ENCODE peak calls at places on chromosomes 5 and 9, in five cellular contexts. One of them, this sample, is unnamed.

GRCh38 chr5:1736889-1737711 is 62.5 kb downstream of the MRPL36 start:
- DNase-seq in NCI-H510A treated with DMSO at 0.1 percent for 48 hours: no peak
- DNase-seq in stimulated activated CD4-positive, alpha-beta T cell treated with anti-CD3 and anti-CD28 coated beads, Interleukin-2, amount 100 ng/mL, for 48 hours: no peak
- DNase-seq in A549: no peak
- DNase-seq in adrenal gland: no peak
- DNase-seq in this sample: no peak

GRCh38 chr5:181160144-181160754 is 12.9 kb downstream of the OR2V2 start:
- DNase-seq in A549: peak
- DNase-seq in adrenal gland: no peak
- DNase-seq in stimulated activated CD4-positive, alpha-beta T cell treated with anti-CD3 and anti-CD28 coated beads, Interleukin-2, amount 100 ng/mL, for 48 hours: peak
- DNase-seq in NCI-H510A treated with DMSO at 0.1 percent for 48 hours: no peak
- DNase-seq in this sample: peak

GRCh38 chr5:138726848-138727247 is 26.4 kb upstream of the CTNNA1 start:
- DNase-seq in A549: no peak
- DNase-seq in stimulated activated CD4-positive, alpha-beta T cell treated with anti-CD3 and anti-CD28 coated beads, Interleukin-2, amount 100 ng/mL, for 48 hours: no peak
- DNase-seq in NCI-H510A treated with DMSO at 0.1 percent for 48 hours: no peak
- DNase-seq in adrenal gland: no peak
- DNase-seq in this sample: no peak

GRCh38 chr9:97479496-97480159 is 21.8 kb upstream of the TMOD1 start:
- DNase-seq in NCI-H510A treated with DMSO at 0.1 percent for 48 hours: no peak
- DNase-seq in adrenal gland: no peak
- DNase-seq in stimulated activated CD4-positive, alpha-beta T cell treated with anti-CD3 and anti-CD28 coated beads, Interleukin-2, amount 100 ng/mL, for 48 hours: no peak
- DNase-seq in A549: no peak
- DNase-seq in this sample: no peak

GRCh38 chr5:164934561-164934960 is 1429.1 kb downstream of the MAT2B start:
- DNase-seq in NCI-H510A treated with DMSO at 0.1 percent for 48 hours: no peak
- DNase-seq in stimulated activated CD4-positive, alpha-beta T cell treated with anti-CD3 and anti-CD28 coated beads, Interleukin-2, amount 100 ng/mL, for 48 hours: no peak
- DNase-seq in A549: no peak
- DNase-seq in adrenal gland: no peak
- DNase-seq in this sample: no peak

GRCh38 chr5:89204766-89205165 is 321.8 kb upstream of the MEF2C start:
- DNase-seq in stimulated activated CD4-positive, alpha-beta T cell treated with anti-CD3 and anti-CD28 coated beads, Interleukin-2, amount 100 ng/mL, for 48 hours: no peak
- DNase-seq in A549: no peak
- DNase-seq in NCI-H510A treated with DMSO at 0.1 percent for 48 hours: no peak
- DNase-seq in adrenal gland: no peak
- DNase-seq in this sample: no peak

GRCh38 chr9:70553718-70554673 is 139.5 kb upstream of the KLF9 start:
- DNase-seq in NCI-H510A treated with DMSO at 0.1 percent for 48 hours: no peak
- DNase-seq in adrenal gland: no peak
- DNase-seq in stimulated activated CD4-positive, alpha-beta T cell treated with anti-CD3 and anti-CD28 coated beads, Interleukin-2, amount 100 ng/mL, for 48 hours: no peak
- DNase-seq in A549: no peak
- DNase-seq in this sample: no peak

GRCh38 chr9:129333613-129333960 is 155.5 kb upstream of the IER5L start:
- DNase-seq in adrenal gland: no peak
- DNase-seq in stimulated activated CD4-positive, alpha-beta T cell treated with anti-CD3 and anti-CD28 coated beads, Interleukin-2, amount 100 ng/mL, for 48 hours: no peak
- DNase-seq in A549: peak
- DNase-seq in NCI-H510A treated with DMSO at 0.1 percent for 48 hours: peak
- DNase-seq in this sample: no peak

GRCh38 chr5:109316631-109317030 is 93.1 kb downstream of the PJA2 start:
- DNase-seq in stimulated activated CD4-positive, alpha-beta T cell treated with anti-CD3 and anti-CD28 coated beads, Interleukin-2, amount 100 ng/mL, for 48 hours: no peak
- DNase-seq in adrenal gland: no peak
- DNase-seq in NCI-H510A treated with DMSO at 0.1 percent for 48 hours: no peak
- DNase-seq in A549: no peak
- DNase-seq in this sample: no peak

GRCh38 chr9:72351538-72352453 is 13.2 kb downstream of the ZFAND5 start:
- DNase-seq in stimulated activated CD4-positive, alpha-beta T cell treated with anti-CD3 and anti-CD28 coated beads, Interleukin-2, amount 100 ng/mL, for 48 hours: no peak
- DNase-seq in NCI-H510A treated with DMSO at 0.1 percent for 48 hours: no peak
- DNase-seq in adrenal gland: no peak
- DNase-seq in A549: no peak
- DNase-seq in this sample: peak

GRCh38 chr9:82147798-82148440 is 159.3 kb downstream of the SPATA31D1 start:
- DNase-seq in adrenal gland: no peak
- DNase-seq in stimulated activated CD4-positive, alpha-beta T cell treated with anti-CD3 and anti-CD28 coated beads, Interleukin-2, amount 100 ng/mL, for 48 hours: no peak
- DNase-seq in NCI-H510A treated with DMSO at 0.1 percent for 48 hours: no peak
- DNase-seq in A549: no peak
- DNase-seq in this sample: no peak

GRCh38 chr5:34891981-34892380 is 23.3 kb downstream of the RAD1 start:
- DNase-seq in NCI-H510A treated with DMSO at 0.1 percent for 48 hours: no peak
- DNase-seq in stimulated activated CD4-positive, alpha-beta T cell treated with anti-CD3 and anti-CD28 coated beads, Interleukin-2, amount 100 ng/mL, for 48 hours: no peak
- DNase-seq in adrenal gland: no peak
- DNase-seq in A549: no peak
- DNase-seq in this sample: no peak

GRCh38 chr9:129773262-129774048 is 20.6 kb upstream of the PTGES start:
- DNase-seq in NCI-H510A treated with DMSO at 0.1 percent for 48 hours: no peak
- DNase-seq in adrenal gland: peak
- DNase-seq in stimulated activated CD4-positive, alpha-beta T cell treated with anti-CD3 and anti-CD28 coated beads, Interleukin-2, amount 100 ng/mL, for 48 hours: no peak
- DNase-seq in A549: peak
- DNase-seq in this sample: no peak

GRCh38 chr5:141492168-141492885 is 3.4 kb downstream of the PCDHGC5 start:
- DNase-seq in A549: no peak
- DNase-seq in stimulated activated CD4-positive, alpha-beta T cell treated with anti-CD3 and anti-CD28 coated beads, Interleukin-2, amount 100 ng/mL, for 48 hours: no peak
- DNase-seq in NCI-H510A treated with DMSO at 0.1 percent for 48 hours: no peak
- DNase-seq in adrenal gland: no peak
- DNase-seq in this sample: no peak

GRCh38 chr5:171542504-171543150 is 123.2 kb downstream of the FGF18 start:
- DNase-seq in A549: no peak
- DNase-seq in NCI-H510A treated with DMSO at 0.1 percent for 48 hours: no peak
- DNase-seq in stimulated activated CD4-positive, alpha-beta T cell treated with anti-CD3 and anti-CD28 coated beads, Interleukin-2, amount 100 ng/mL, for 48 hours: no peak
- DNase-seq in adrenal gland: peak
- DNase-seq in this sample: no peak